ENCODE peak calls at places on chromosomes 6 and 20, in eight cellular contexts. Y, Q, X, B, Z, C, D and M are unnamed samples. For H3K9me3, the result is how much of the 10 kb centered on the place peaks cover.

GRCh38 chr6:17281497-17282481 is 628 bp downstream of the RBM24 start:
- DNase-seq in Y (peak), X (peak), Z (no peak), B (no peak), D (no peak), C (no peak), Q (peak), M (no peak)

GRCh38 chr6:75775219-75775618 is 26.2 kb downstream of the MYO6 start:
- DNase-seq in B (no peak), C (no peak), X (no peak), Y (peak), Q (no peak), Z (no peak), D (no peak), M (no peak)

GRCh38 chr20:38935285-38935684 is 9.1 kb downstream of the FAM83D start:
- DNase-seq in Z (no peak), X (no peak), Q (peak), B (no peak), Y (no peak), D (no peak), C (no peak), M (no peak)

GRCh38 chr6:130643361-130643760 is 183.8 kb upstream of the SMLR1 start:
- DNase-seq in C (no peak), D (no peak), B (no peak), Y (no peak), Z (no peak), X (no peak), Q (no peak), M (no peak)

GRCh38 chr20:37902504-37903313 is at the start of gene VSTM2L:
- DNase-seq in D (peak), Y (peak), Z (no peak), X (no peak), Q (no peak), C (no peak), B (no peak), M (no peak)

GRCh38 chr20:55251170-55251569 is 754.1 kb downstream of the CBLN4 start:
- DNase-seq in X (no peak), Q (no peak), B (no peak), C (no peak), D (no peak), Z (no peak), Y (no peak), M (no peak)

GRCh38 chr6:96900873-96901272 is 3.2 kb upstream of the NDUFAF4 start:
- DNase-seq in Q (no peak), D (no peak), Y (no peak), X (no peak), B (no peak), Z (no peak), C (no peak), M (no peak)

GRCh38 chr6:77019081-77019480 is 444.2 kb downstream of the HTR1B start:
- DNase-seq in B (no peak), Q (no peak), Y (no peak), C (no peak), X (no peak), Z (no peak), D (no peak), M (no peak)

GRCh38 chr20:53402233-53403005 is 191.2 kb downstream of the ZNF217 start:
- DNase-seq in B (no peak), X (no peak), Q (no peak), Z (no peak), Y (no peak), C (no peak), D (no peak), M (no peak)

GRCh38 chr6:156778615-156779205 is 1.5 kb downstream of the ARID1B start:
- DNase-seq in D (no peak), B (peak), Z (no peak), C (no peak), Y (no peak), X (peak), Q (peak), M (no peak)

GRCh38 chr6:624979-625378 is 31.9 kb downstream of the HUS1B start:
- DNase-seq in Q (peak), D (no peak), B (no peak), Y (peak), C (peak), X (no peak), Z (no peak), M (no peak)

GRCh38 chr20:38134427-38135281 is 30.4 kb downstream of the TGM2 start:
- DNase-seq in X (no peak), Q (peak), Y (peak), Z (no peak), D (peak), B (peak), C (no peak), M (no peak)

GRCh38 chr6:159934181-159934580 is 34.7 kb upstream of the IGF2R start:
- DNase-seq in Q (no peak), D (no peak), B (no peak), C (no peak), X (no peak), Z (no peak), Y (no peak), M (no peak)

GRCh38 chr20:62496525-62497218 is 20.9 kb upstream of the GATA5 start:
- DNase-seq in Z (no peak), Q (no peak), C (no peak), X (peak), Y (peak), D (peak), B (no peak), M (no peak)

GRCh38 chr20:45508068-45508886 is 7.1 kb downstream of the SPINT3 start:
- DNase-seq in C (no peak), Q (no peak), Y (no peak), B (peak), Z (no peak), D (no peak), X (no peak), M (no peak)

GRCh38 chr6:63448229-63448628 is 124.1 kb upstream of the LOC128125822 start:
- DNase-seq in C (no peak), Y (no peak), D (no peak), Z (no peak), Q (no peak), B (peak), X (no peak), M (no peak)

GRCh38 chr6:135268740-135269139 is 87.6 kb downstream of the MYB start:
- DNase-seq in Q (no peak), X (peak), Y (no peak), D (no peak), C (no peak), Z (no peak), B (no peak), M (no peak)

GRCh38 chr6:158642097-158642601 is 2.4 kb downstream of the DYNLT1 start:
- DNase-seq in X (no peak), D (no peak), Q (peak), Z (no peak), C (no peak), Y (no peak), B (no peak), M (no peak)

GRCh38 chr20:59873409-59873808 is 60.0 kb downstream of the SYCP2 start:
- DNase-seq in X (no peak), Q (no peak), Y (no peak), C (no peak), Z (no peak), D (no peak), B (no peak), M (no peak)

GRCh38 chr6:28838634-28839442 is 84.9 kb downstream of the TRIM27 start:
- DNase-seq in Q (peak), Z (peak), X (peak), B (peak), Y (peak), D (peak), C (peak), M (peak)

GRCh38 chr6:29632789-29633531 is at the start of gene GABBR1:
- DNase-seq in C (no peak), B (no peak), D (peak), X (peak), Y (peak), Z (no peak), Q (peak), M (peak)

GRCh38 chr6:76418657-76419217 is 346.3 kb upstream of the IMPG1 start:
- DNase-seq in X (no peak), Q (no peak), C (no peak), D (no peak), Y (no peak), B (no peak), Z (no peak), M (no peak)

GRCh38 chr6:43636312-43636667 is 650 bp downstream of the MAD2L1BP start:
- DNase-seq in D (no peak), Y (no peak), Z (no peak), X (no peak), C (no peak), Q (no peak), B (no peak), M (no peak)

GRCh38 chr20:23668477-23668951 is 20.3 kb downstream of the CST4 start:
- DNase-seq in X (peak), Z (no peak), Q (peak), B (peak), C (no peak), Y (peak), D (peak), M (peak)

GRCh38 chr6:152124432-152125074 is 317.1 kb downstream of the ESR1 start:
- DNase-seq in Y (peak), B (peak), C (no peak), Q (peak), X (no peak), Z (no peak), D (peak), M (peak)

GRCh38 chr6:9140861-9141534 is 705.7 kb upstream of the SLC35B3 start:
- DNase-seq in B (no peak), X (no peak), Y (no peak), Q (no peak), D (no peak), C (no peak), Z (no peak), M (no peak)

GRCh38 chr6:107275330-107275865 is 160.1 kb upstream of the BEND3 start:
- DNase-seq in B (no peak), Z (no peak), D (peak), X (no peak), Q (no peak), C (no peak), Y (no peak), M (no peak)

GRCh38 chr6:89888871-89889270 is 5.4 kb upstream of the GJA10 start:
- DNase-seq in Q (no peak), Z (no peak), B (no peak), C (no peak), D (no peak), Y (no peak), X (no peak), M (no peak)

GRCh38 chr6:83872386-83873118 is 13.1 kb downstream of the CYB5R4 start:
- DNase-seq in X (no peak), B (no peak), D (no peak), Y (no peak), Z (no peak), C (no peak), Q (no peak), M (no peak)

GRCh38 chr20:7195704-7196103 is 428.2 kb downstream of the BMP2 start:
- DNase-seq in Z (no peak), B (no peak), C (no peak), X (no peak), Q (peak), D (no peak), Y (no peak), M (no peak)

GRCh38 chr6:44100088-44100550 is 27.1 kb downstream of the MRPL14 start:
- DNase-seq in Z (no peak), D (peak), B (peak), X (no peak), Q (peak), C (no peak), Y (peak), M (no peak)

GRCh38 chr20:54067606-54068174 is 2.7 kb downstream of the BCAS1 start:
- DNase-seq in Z (no peak), D (peak), B (peak), Y (no peak), Q (no peak), X (no peak), C (peak), M (peak)

GRCh38 chr6:15653581-15653980 is 9.2 kb downstream of the DTNBP1 start:
- DNase-seq in B (no peak), X (no peak), Y (no peak), Q (no peak), Z (no peak), D (no peak), C (peak), M (no peak)

GRCh38 chr20:19964289-19965263 is 52.6 kb upstream of the NAA20 start:
- DNase-seq in Z (no peak), D (no peak), Y (no peak), B (peak), X (no peak), Q (peak), C (no peak), M (no peak)
- TF ChIP-seq POLR2AphosphoS5 in Z (no peak), D (no peak), Y (no peak), B (no peak), X (no peak), Q (no peak), C (no peak), M (no peak)

DNA sequence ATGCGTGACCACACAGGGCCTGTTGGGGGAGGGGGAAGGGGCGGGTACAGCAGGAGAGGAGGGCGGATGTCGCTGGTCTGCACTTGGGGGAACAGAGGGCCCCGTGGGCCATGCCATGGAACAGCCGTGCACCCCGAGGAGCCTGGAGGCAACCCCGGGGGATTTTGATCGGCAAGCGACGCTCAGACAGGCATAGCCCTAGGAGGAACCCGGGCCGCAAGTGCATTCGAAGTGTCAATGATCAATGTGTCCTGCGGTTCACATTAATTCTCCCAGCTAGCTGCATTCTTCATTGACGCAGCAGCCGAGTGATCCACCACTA is 772.8 kb upstream of the DEFB115 start:
- DNase-seq in X (no peak), B (no peak), Z (no peak), Y (peak), D (no peak), C (no peak), Q (no peak), M (no peak)
- H3K9me3 ChIP-seq in X (half or more), B (half or more), Z (under half), Y (under half), D (under half), C (under half), Q (under half), M (under half)

DNA sequence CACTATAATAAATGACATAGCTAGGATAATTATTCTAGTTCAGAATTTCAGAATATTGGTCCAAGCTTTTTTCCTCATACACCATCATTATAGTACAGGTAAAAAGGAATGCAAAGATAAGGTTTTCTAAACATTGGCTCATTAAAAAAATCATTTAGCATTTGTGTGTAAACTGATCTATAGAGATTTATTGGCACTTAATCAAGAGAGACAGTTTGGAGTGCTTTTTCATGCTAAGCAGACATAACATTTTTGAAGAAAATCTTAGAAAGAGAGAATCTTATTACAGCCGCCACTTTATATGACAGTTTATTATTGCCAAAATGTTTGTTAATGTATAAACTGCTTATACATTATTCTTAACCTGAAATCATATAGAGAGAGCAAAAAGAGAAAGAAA is 851.4 kb downstream of the PHF3 start:
- DNase-seq in Z (no peak), Y (no peak), X (no peak), Q (no peak), D (no peak), C (no peak), B (no peak), M (no peak)
- H3K9ac ChIP-seq in Z (no peak), Y (no peak), X (no peak), Q (no peak), D (no peak), C (no peak), B (no peak), M (no peak)

GRCh38 chr6:3748726-3749389 is 2.7 kb downstream of the PXDC1 start:
- DNase-seq in C (no peak), D (no peak), Q (no peak), Z (no peak), X (no peak), Y (no peak), B (no peak), M (no peak)

GRCh38 chr6:3749390-3749978 is 2.0 kb downstream of the PXDC1 start:
- DNase-seq in C (no peak), B (no peak), X (no peak), Y (no peak), Q (peak), Z (no peak), D (peak), M (no peak)

GRCh38 chr6:3750324-3751018 is 1.0 kb downstream of the PXDC1 start:
- DNase-seq in Z (no peak), Q (peak), D (peak), Y (peak), C (no peak), X (peak), B (peak), M (no peak)

GRCh38 chr6:3751019-3751729 is at the start of gene PXDC1:
- DNase-seq in B (no peak), Q (peak), D (no peak), C (no peak), Y (no peak), Z (no peak), X (peak), M (no peak)

GRCh38 chr6:3749991-3750323 is 1.6 kb downstream of the PXDC1 start:
- DNase-seq in D (peak), Z (no peak), X (no peak), C (no peak), Q (peak), B (peak), Y (no peak), M (no peak)
- TF ChIP-seq POLR2AphosphoS5 in D (no peak), Z (no peak), X (no peak), C (no peak), Q (no peak), B (no peak), Y (no peak), M (no peak)

GRCh38 chr20:43102394-43102793 is 87.3 kb downstream of the PTPRT start:
- DNase-seq in Q (no peak), B (no peak), C (no peak), X (peak), Y (peak), D (peak), Z (no peak), M (no peak)

GRCh38 chr20:43095034-43095433 is 94.7 kb downstream of the PTPRT start:
- DNase-seq in Y (no peak), C (no peak), D (no peak), X (no peak), B (no peak), Z (no peak), Q (no peak), M (no peak)

GRCh38 chr20:43092689-43093088 is 97.0 kb downstream of the PTPRT start:
- DNase-seq in Q (no peak), B (no peak), C (no peak), X (no peak), Y (no peak), Z (no peak), D (no peak), M (no peak)

DNA sequence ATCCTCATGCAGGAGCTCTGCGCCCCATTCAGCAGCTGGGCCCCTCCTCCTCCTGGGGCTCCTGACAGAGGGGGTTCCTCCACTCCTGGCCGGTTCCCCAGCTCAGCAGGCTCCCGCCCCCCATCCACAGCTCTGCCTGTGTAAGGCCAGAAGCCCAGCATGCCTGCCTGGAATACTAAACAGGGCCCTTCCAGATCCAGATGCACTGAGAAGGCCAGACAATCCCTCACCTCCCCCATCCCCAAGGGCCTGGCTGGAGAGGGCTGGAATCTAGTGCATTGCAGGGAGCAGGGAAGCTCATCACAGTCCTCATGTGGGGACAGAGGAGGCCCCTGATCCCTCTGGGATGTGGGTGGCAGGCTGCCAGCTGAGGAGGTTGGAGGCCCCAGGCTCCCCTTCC is 93.2 kb downstream of the PTPRT start:
- DNase-seq in Y (peak), Q (no peak), Z (no peak), X (peak), D (no peak), C (no peak), B (no peak), M (no peak)
- H3K9me3 ChIP-seq in Y (under half), Q (under half), Z (under half), X (under half), D (under half), C (under half), B (under half), M (under half)

GRCh38 chr6:168988801-168989200 is 264.8 kb downstream of the THBS2 start:
- DNase-seq in X (no peak), Y (no peak), Q (no peak), D (no peak), Z (no peak), B (no peak), C (no peak), M (no peak)
- H3K9ac ChIP-seq in X (no peak), Y (no peak), Q (no peak), D (no peak), Z (no peak), B (no peak), C (no peak), M (no peak)

GRCh38 chr20:17969884-17970409 is 1.1 kb downstream of the MGME1 start:
- DNase-seq in B (peak), Y (no peak), Q (peak), X (no peak), Z (no peak), D (peak), C (no peak), M (no peak)
- TF ChIP-seq POLR2AphosphoS5 in B (peak), Y (peak), Q (peak), X (peak), Z (no peak), D (no peak), C (peak), M (no peak)

DNA sequence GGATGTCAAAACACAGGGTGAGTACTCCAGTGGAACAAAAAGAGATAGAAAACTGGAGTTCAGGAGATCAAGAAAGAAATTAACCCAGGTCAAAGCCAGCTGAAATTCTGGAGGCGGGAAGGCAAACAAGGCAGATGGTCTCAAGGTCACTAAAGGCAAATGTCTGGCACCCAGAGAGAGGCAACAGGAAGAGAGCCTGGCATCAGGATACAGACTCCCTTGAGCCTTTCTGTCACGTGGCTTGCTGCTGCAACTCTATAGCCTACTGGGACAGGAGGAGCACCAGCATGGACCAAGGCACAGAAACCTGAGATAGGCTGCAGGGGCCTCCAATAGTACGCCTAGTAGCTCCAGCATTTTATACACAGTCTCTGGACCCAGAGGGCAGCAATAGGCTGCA is 75.2 kb downstream of the SEL1L2 start:
- DNase-seq in D (no peak), B (peak), Y (no peak), X (no peak), Q (no peak), C (no peak), Z (no peak), M (no peak)
- H3K9me3 ChIP-seq in D (under half), B (under half), Y (under half), X (under half), Q (under half), C (under half), Z (under half), M (under half)